ENCODE peak calls at places on chromosomes 16 and 17, in five cellular contexts. W, U, Y, I and C are unnamed samples.

GRCh38 chr16:66152841-66153525 is 213.5 kb upstream of the CDH5 start:
- DNase-seq in W (no peak), U (peak), Y (no peak), I (no peak), C (no peak)

GRCh38 chr17:16068323-16068722 is 68.7 kb downstream of the TTC19 start:
- DNase-seq in W (no peak), U (no peak), Y (no peak), I (no peak), C (no peak)

GRCh38 chr17:73211745-73212144 is 18.9 kb downstream of the COG1 start:
- DNase-seq in W (no peak), U (no peak), Y (no peak), I (peak), C (no peak)

GRCh38 chr16:89256651-89257254 is 39.2 kb downstream of the ZNF778 start:
- DNase-seq in W (no peak), U (peak), Y (no peak), I (peak), C (peak)

GRCh38 chr16:73921295-73921694 is 375.3 kb upstream of the PSMD7 start:
- DNase-seq in W (no peak), U (no peak), Y (no peak), I (peak), C (no peak)

GRCh38 chr16:55273356-55273755 is 50.6 kb upstream of the IRX6 start:
- DNase-seq in W (no peak), U (no peak), Y (no peak), I (no peak), C (no peak)

GRCh38 chr17:77437017-77437416 is 296.2 kb downstream of the SEC14L1 start:
- DNase-seq in W (no peak), U (peak), Y (no peak), I (no peak), C (no peak)

GRCh38 chr17:54678158-54678557 is 222.5 kb upstream of the TOM1L1 start:
- DNase-seq in W (no peak), U (no peak), Y (no peak), I (no peak), C (no peak)

GRCh38 chr17:16912021-16912962 is 59.6 kb downstream of the TNFRSF13B start:
- DNase-seq in W (no peak), U (no peak), Y (no peak), I (no peak), C (no peak)

GRCh38 chr17:10107320-10108165 is 90.9 kb downstream of the GAS7 start:
- DNase-seq in W (no peak), U (no peak), Y (no peak), I (no peak), C (no peak)

GRCh38 chr16:87074635-87075318 is 242.4 kb downstream of the C16orf95 start:
- DNase-seq in W (no peak), U (no peak), Y (no peak), I (no peak), C (no peak)

GRCh38 chr17:10702574-10702973 is 5.2 kb downstream of the ADPRM start:
- DNase-seq in W (no peak), U (peak), Y (no peak), I (no peak), C (no peak)

GRCh38 chr17:75783069-75783783 is 1.4 kb upstream of the UNK start:
- DNase-seq in W (no peak), U (peak), Y (no peak), I (peak), C (no peak)

GRCh38 chr17:63647936-63648335 is 25.7 kb downstream of the MAP3K3 start:
- DNase-seq in W (no peak), U (no peak), Y (no peak), I (peak), C (peak)
- H2BK12ac ChIP-seq in W (no peak), U (no peak), Y (no peak), I (no peak), C (no peak)

GRCh38 chr17:68599091-68599872 is 1.9 kb downstream of the FAM20A start:
- DNase-seq in W (no peak), U (peak), Y (no peak), I (no peak), C (no peak)

GRCh38 chr17:68600123-68600880 is 865 bp downstream of the FAM20A start:
- DNase-seq in W (no peak), U (peak), Y (peak), I (peak), C (peak)

GRCh38 chr17:68598545-68598961 is 2.6 kb downstream of the FAM20A start:
- DNase-seq in W (no peak), U (no peak), Y (no peak), I (no peak), C (no peak)

GRCh38 chr17:68600881-68601564 is at the start of gene FAM20A:
- DNase-seq in W (no peak), U (peak), Y (no peak), I (no peak), C (peak)

GRCh38 chr17:68599873-68600122 is 1.4 kb downstream of the FAM20A start:
- DNase-seq in W (no peak), U (no peak), Y (no peak), I (no peak), C (no peak)
- H4K8ac ChIP-seq in W (peak), U (peak), Y (no peak), I (peak), C (no peak)

GRCh38 chr17:27265333-27265732 is 28.6 kb upstream of the WSB1 start:
- DNase-seq in W (no peak), U (no peak), Y (no peak), I (no peak), C (no peak)

GRCh38 chr17:27263386-27263785 is 30.5 kb upstream of the WSB1 start:
- DNase-seq in W (no peak), U (no peak), Y (no peak), I (no peak), C (no peak)

GRCh38 chr17:27268394-27269085 is 25.4 kb upstream of the WSB1 start:
- DNase-seq in W (no peak), U (no peak), Y (no peak), I (no peak), C (no peak)

GRCh38 chr17:27266228-27266627 is 27.7 kb upstream of the WSB1 start:
- DNase-seq in W (no peak), U (no peak), Y (no peak), I (no peak), C (no peak)

DNA sequence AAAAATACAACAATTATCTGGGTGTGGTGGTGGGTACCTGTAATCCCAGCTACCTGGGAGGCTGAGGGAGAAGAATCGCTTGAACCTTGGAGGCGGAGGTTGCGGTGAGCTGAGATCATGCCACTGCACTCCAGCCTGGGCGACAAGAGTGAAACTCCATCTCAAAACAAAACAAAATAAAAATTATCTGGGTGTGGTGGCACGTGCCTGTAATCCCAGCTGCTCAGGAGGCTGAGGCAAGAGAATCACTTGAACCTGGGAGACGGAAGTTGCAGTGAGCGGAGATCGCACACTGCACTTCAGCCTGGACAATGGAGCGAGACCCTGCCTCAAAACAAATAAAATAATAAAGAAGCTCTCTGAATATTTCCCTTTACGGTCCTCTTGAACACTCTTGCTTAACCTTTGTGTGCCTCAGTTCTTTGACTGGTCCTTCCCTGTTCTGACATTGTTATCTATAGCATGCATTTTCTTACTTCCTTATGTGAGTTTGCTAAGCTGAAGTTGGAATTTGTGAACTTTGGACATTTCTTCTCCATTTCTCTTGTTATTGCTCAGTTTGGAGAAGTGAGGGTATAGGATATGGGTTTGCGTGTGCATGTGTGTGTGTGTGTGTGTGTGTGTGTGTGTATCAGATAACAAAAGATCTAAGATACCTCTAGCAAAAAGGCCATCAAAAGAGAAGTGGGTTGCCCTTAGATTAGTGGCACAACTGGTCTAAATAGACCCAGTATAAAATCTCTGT is 29.7 kb upstream of the WSB1 start:
- DNase-seq in W (no peak), U (no peak), Y (no peak), I (no peak), C (no peak)
- H2BK12ac ChIP-seq in W (no peak), U (no peak), Y (no peak), I (no peak), C (no peak)

GRCh38 chr17:42832213-42832933 is 824 bp upstream of the PSME3 start:
- DNase-seq in W (no peak), U (no peak), Y (no peak), I (no peak), C (no peak)
- H4K8ac ChIP-seq in W (peak), U (peak), Y (no peak), I (peak), C (no peak)

DNA sequence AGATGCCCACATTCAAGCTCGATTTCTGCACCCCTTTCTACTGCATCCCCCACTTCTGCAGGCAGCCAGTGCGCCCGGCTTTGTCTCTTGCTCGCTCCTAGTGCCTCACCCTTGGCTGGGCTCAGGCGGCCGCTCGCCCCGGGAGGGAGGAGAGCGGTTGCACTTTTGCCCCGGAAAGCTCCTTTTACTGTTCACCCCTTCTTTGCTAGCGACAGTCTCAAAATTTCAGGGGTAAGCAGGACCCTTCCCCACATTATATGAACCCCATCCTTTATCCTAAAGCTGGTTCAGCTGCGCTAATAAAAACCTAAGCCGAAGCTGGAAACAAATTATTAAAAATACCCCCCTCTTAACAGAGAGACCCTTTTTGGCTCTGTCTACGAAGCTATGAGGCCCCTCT is 987 bp downstream of the HOXB5 start:
- DNase-seq in W (no peak), U (no peak), Y (no peak), I (no peak), C (no peak)
- H2BK12ac ChIP-seq in W (no peak), U (peak), Y (no peak), I (peak), C (no peak)

GRCh38 chr16:3835089-3835602 is 45.4 kb downstream of the CREBBP start:
- DNase-seq in W (no peak), U (no peak), Y (no peak), I (no peak), C (no peak)
- H4K8ac ChIP-seq in W (no peak), U (no peak), Y (no peak), I (no peak), C (no peak)

GRCh38 chr17:3982113-3982512 is 17.9 kb upstream of the ATP2A3 start:
- DNase-seq in W (no peak), U (no peak), Y (no peak), I (no peak), C (peak)
- H2BK12ac ChIP-seq in W (peak), U (no peak), Y (peak), I (no peak), C (no peak)

GRCh38 chr16:59047114-59047513 is 313.0 kb upstream of the GOT2 start:
- DNase-seq in W (no peak), U (no peak), Y (no peak), I (no peak), C (no peak)
- H4K8ac ChIP-seq in W (no peak), U (no peak), Y (no peak), I (no peak), C (no peak)

GRCh38 chr17:896439-896838 is 83.1 kb downstream of the NXN start:
- DNase-seq in W (no peak), U (no peak), Y (no peak), I (no peak), C (no peak)
- H2BK12ac ChIP-seq in W (no peak), U (no peak), Y (no peak), I (no peak), C (no peak)

GRCh38 chr17:44540246-44541084 is 16.8 kb upstream of the FZD2 start:
- DNase-seq in W (no peak), U (no peak), Y (no peak), I (no peak), C (no peak)

GRCh38 chr17:44541884-44542581 is 15.3 kb upstream of the FZD2 start:
- DNase-seq in W (no peak), U (no peak), Y (no peak), I (no peak), C (peak)

GRCh38 chr17:44546711-44547606 is 10.3 kb upstream of the FZD2 start:
- DNase-seq in W (no peak), U (peak), Y (no peak), I (peak), C (no peak)

GRCh38 chr17:44543905-44544523 is 13.3 kb upstream of the FZD2 start:
- DNase-seq in W (no peak), U (no peak), Y (no peak), I (no peak), C (no peak)

DNA sequence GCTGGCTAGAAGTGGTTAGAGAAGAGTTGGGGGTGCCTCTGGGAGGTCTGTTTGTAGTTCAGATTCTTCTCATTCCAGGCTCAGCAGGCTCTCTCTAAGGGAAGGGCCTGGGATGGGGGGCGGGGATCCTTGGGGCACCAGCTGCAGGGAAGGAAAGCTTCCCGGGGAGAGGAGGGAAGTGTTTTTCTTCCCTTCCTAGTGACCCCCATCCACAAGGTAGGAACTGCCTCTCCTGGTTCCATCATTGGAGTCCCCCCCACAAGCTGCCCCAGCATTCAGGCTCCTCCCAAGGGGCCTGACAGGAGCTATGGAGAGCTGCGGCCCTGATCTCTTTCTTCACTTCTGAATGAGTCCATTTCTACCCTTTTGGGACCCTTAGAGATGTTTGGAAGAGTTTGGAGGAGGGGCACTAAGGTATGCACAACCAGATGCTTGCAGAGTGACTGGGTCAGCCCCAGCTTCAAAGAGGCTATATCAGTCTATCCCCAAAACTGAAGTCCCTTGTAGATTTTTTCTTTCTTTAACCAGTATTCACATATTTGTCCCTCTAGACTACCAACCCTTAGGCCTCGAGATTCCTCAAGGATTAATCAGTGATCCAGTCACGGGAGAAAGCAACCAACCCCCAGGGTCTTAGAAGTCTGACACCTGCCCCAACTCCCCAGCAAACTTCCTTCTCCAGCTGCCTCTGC is 13.9 kb upstream of the FZD2 start:
- DNase-seq in W (peak), U (peak), Y (peak), I (peak), C (peak)
- H4K8ac ChIP-seq in W (no peak), U (peak), Y (no peak), I (peak), C (no peak)